ENCODE peak calls at places on chromosome 2, in four cellular contexts. F is HCT116, E is left lung, Q is stomach. V is an unnamed sample.

GRCh38 chr2:45011621-45012602 is 2.7 kb upstream of the SIX2 start:
- DNase-seq in F (no peak), Q (no peak), E (no peak), V (no peak)

GRCh38 chr2:64727013-64727767 is 73.5 kb upstream of the SERTAD2 start:
- DNase-seq in F (no peak), Q (no peak), E (no peak), V (no peak)

GRCh38 chr2:29495068-29495467 is 379.9 kb downstream of the CLIP4 start:
- DNase-seq in F (no peak), Q (no peak), E (no peak), V (no peak)

GRCh38 chr2:62306751-62307468 is 111.0 kb downstream of the B3GNT2 start:
- DNase-seq in Q (peak), E (peak), F (peak), V (peak)

GRCh38 chr2:127674241-127675209 is 805 bp downstream of the LIMS2 start:
- DNase-seq in Q (peak), E (no peak), F (no peak), V (no peak)

GRCh38 chr2:151946856-151947523 is 118.8 kb upstream of the ARL5A start:
- DNase-seq in Q (no peak), E (no peak), F (peak), V (no peak)

GRCh38 chr2:162473-163135 is 101.2 kb downstream of the SH3YL1 start:
- DNase-seq in Q (no peak), F (no peak), E (no peak), V (peak)

GRCh38 chr2:157751462-157752058 is 122.9 kb upstream of the ACVR1C start:
- DNase-seq in F (no peak), Q (no peak), E (no peak), V (peak)

GRCh38 chr2:175454953-175455389 is 273.5 kb upstream of the ATP5MC3 start:
- DNase-seq in Q (no peak), F (no peak), E (no peak), V (no peak)

GRCh38 chr2:233839447-233839820 is 14.9 kb downstream of the HJURP start:
- DNase-seq in Q (no peak), F (no peak), E (no peak), V (no peak)

GRCh38 chr2:182610231-182610630 is 105.8 kb upstream of the DNAJC10 start:
- DNase-seq in F (no peak), E (no peak), Q (no peak), V (no peak)

GRCh38 chr2:40452-40851 is 5.9 kb downstream of the FAM110C start:
- DNase-seq in Q (no peak), F (no peak), E (no peak), V (no peak)

GRCh38 chr2:114330594-114330993 is 111.8 kb upstream of the DPP10 start:
- DNase-seq in F (no peak), Q (no peak), E (no peak), V (no peak)

GRCh38 chr2:66567742-66568141 is 132.8 kb downstream of the MEIS1 start:
- DNase-seq in E (no peak), F (no peak), Q (no peak), V (no peak)
- H3K27ac ChIP-seq in E (no peak), F (no peak), Q (peak), V (no peak)

GRCh38 chr2:7012141-7012809 is 95.1 kb downstream of the RNF144A start:
- DNase-seq in F (no peak), Q (no peak), E (no peak), V (no peak)
- H3K27ac ChIP-seq in F (no peak), Q (no peak), E (no peak), V (no peak)

DNA sequence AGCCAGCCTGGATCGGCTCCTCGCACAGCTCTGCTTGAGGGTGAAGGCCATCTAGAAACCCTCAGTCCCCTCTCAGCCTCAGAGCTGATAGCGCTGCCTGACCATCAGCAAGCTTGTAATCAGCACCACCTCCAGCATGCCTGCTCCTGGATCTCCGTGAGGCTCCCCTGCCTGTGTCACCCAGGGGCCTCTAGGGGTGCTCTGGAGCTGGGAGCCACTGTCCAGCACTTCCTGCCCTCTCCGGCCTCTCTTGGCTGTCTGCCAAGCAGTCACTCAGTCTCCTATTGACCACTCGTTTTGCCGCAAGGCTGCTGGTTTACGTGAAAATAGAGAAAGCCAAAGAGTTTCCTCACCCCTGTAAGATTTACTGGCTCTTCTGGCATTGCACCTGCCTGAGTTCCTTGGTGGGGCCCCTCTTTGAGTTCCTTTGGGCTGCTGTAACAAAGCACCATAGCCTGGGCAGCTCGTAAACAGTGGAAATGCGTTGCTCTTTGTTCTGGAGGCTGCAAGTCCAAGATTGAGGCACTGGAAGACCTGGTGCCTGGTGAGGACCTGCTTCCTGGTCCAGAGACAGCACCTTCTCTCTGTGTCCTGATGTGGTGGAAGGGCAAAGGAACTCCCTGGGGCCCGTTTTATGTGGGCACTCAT is 17.9 kb downstream of the CAPN10 start:
- DNase-seq in Q (peak), E (peak), F (peak), V (no peak)
- H3K27ac ChIP-seq in Q (peak), E (no peak), F (no peak), V (no peak)

DNA sequence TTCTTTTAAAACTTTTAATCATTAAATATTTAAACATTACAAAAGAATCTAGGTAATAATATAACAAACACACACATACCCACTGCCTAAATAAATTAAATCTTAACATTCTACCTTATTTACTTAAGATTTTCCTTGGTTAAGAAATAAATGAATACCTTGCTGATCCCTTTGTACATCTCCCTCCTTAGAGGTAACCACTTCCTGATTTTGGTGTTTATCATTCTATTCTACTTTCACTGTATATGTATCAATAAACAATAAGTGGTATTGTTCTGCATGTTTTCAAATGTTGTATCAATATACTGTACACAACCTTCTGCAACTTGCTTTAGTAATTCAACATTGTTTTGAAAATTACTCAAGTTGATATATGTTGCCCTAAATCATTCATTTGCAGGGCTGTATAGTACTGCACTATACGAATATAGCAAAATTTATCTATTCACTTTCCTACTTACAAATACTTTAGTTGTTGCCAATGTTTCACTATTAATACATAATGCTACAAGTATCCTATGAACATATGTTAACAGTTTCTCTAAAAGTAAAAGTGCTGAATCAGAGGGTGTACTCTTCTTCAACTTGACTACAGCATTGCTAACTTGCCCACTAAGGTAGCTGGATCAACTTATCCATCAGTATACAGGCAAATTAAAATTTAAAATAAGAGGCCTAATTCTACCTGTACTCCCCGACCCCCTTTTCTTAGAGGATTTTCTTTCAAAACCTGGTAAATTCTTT is 65.8 kb downstream of the MEMO1 start:
- DNase-seq in Q (no peak), E (no peak), F (no peak), V (no peak)
- H3K27ac ChIP-seq in Q (no peak), E (no peak), F (no peak), V (no peak)

GRCh38 chr2:129877289-129877741 is 102.2 kb upstream of the RAB6C start:
- DNase-seq in F (peak), Q (peak), E (peak), V (no peak)
- H3K27ac ChIP-seq in F (no peak), Q (peak), E (peak), V (no peak)

GRCh38 chr2:129296401-129297343 is 682.8 kb upstream of the RAB6C start:
- DNase-seq in E (no peak), F (no peak), Q (no peak), V (no peak)
- H3K27ac ChIP-seq in E (no peak), F (no peak), Q (peak), V (no peak)

GRCh38 chr2:99956232-99957030 is 186.0 kb downstream of the AFF3 start:
- DNase-seq in Q (no peak), F (no peak), E (no peak), V (no peak)

GRCh38 chr2:99957724-99958123 is 184.7 kb downstream of the AFF3 start:
- DNase-seq in F (no peak), Q (no peak), E (no peak), V (no peak)

GRCh38 chr2:99960724-99961566 is 181.4 kb downstream of the AFF3 start:
- DNase-seq in E (no peak), Q (peak), F (no peak), V (no peak)

GRCh38 chr2:99961567-99961913 is 180.8 kb downstream of the AFF3 start:
- DNase-seq in Q (no peak), E (no peak), F (no peak), V (no peak)
- H3K27ac ChIP-seq in Q (no peak), E (no peak), F (no peak), V (no peak)